ENCODE peak calls at places on chromosomes 1 and 21, in four cellular contexts. N is fibroblast of gingiva, U is cardiac fibroblast, H is NCI-H1436 treated with DMSO at 0.1 percent for 48 hours. C is an unnamed sample.

GRCh38 chr1:178543291-178543609 is 30.3 kb downstream of the TEX35 start:
- DNase-seq in N (no peak), U (no peak), H (no peak), C (no peak)

GRCh38 chr1:224333939-224334701 is 4.1 kb upstream of the NVL start:
- DNase-seq in N (no peak), U (peak), H (no peak), C (peak)

GRCh38 chr21:34822957-34823356 is 154.2 kb downstream of the CLIC6 start:
- DNase-seq in N (no peak), U (no peak), H (no peak), C (peak)

GRCh38 chr1:57423135-57424131 is at the start of gene DAB1:
- DNase-seq in N (no peak), U (peak), H (no peak), C (peak)

GRCh38 chr1:145708063-145708462 is 895 bp upstream of the PDZK1 start:
- DNase-seq in N (no peak), U (no peak), H (no peak), C (no peak)

GRCh38 chr1:40257313-40257687 is 736 bp upstream of the ZMPSTE24 start:
- DNase-seq in N (no peak), U (no peak), H (no peak), C (no peak)

GRCh38 chr1:199859525-199859924 is 168.0 kb upstream of the NR5A2 start:
- DNase-seq in N (peak), U (peak), H (no peak), C (peak)

GRCh38 chr1:96688737-96689136 is 32.8 kb upstream of the PTBP2 start:
- DNase-seq in N (no peak), U (no peak), H (no peak), C (no peak)

GRCh38 chr1:179550753-179551682 is 24.7 kb downstream of the NPHS2 start:
- DNase-seq in N (peak), U (peak), H (peak), C (peak)

GRCh38 chr21:35578831-35579470 is 481.4 kb downstream of the SETD4 start:
- DNase-seq in N (no peak), U (peak), H (no peak), C (peak)

GRCh38 chr1:168913711-168914463 is 184.9 kb upstream of the DPT start:
- DNase-seq in N (no peak), U (no peak), H (no peak), C (no peak)